ENCODE peak calls at places on chromosomes 5 and 9, in five cellular contexts. J is pancreas, B is uterus, O is psoas muscle, K is mammary epithelial cell. H is an unnamed sample.

GRCh38 chr5:89728750-89729149 is 680.8 kb downstream of the CETN3 start:
- DNase-seq in J (no peak), B (peak), O (peak), K (no peak), H (no peak)

GRCh38 chr9:120439147-120439546 is 140.8 kb downstream of the CDK5RAP2 start:
- DNase-seq in J (no peak), B (no peak), O (no peak), K (peak), H (no peak)

GRCh38 chr9:81604306-81605153 is 84.8 kb downstream of the TLE1 start:
- DNase-seq in J (no peak), B (no peak), O (no peak), K (no peak), H (no peak)

GRCh38 chr5:83608122-83608521 is 112.5 kb downstream of the HAPLN1 start:
- DNase-seq in J (no peak), B (no peak), O (no peak), K (peak), H (peak)

GRCh38 chr9:114321759-114322158 is 1.1 kb upstream of the ORM1 start:
- DNase-seq in J (no peak), B (no peak), O (no peak), K (no peak), H (no peak)

GRCh38 chr9:114621975-114622609 is 11.0 kb downstream of the TMEM268 start:
- DNase-seq in J (no peak), B (no peak), O (no peak), K (peak), H (no peak)

GRCh38 chr5:172444110-172444510 is 10.2 kb downstream of the SH3PXD2B start:
- DNase-seq in J (no peak), B (peak), O (no peak), K (peak), H (no peak)

GRCh38 chr9:38652486-38652885 is 32.1 kb upstream of the ANKRD18A start:
- DNase-seq in J (no peak), B (no peak), O (no peak), K (no peak), H (no peak)

GRCh38 chr5:138725153-138725884 is 27.9 kb upstream of the CTNNA1 start:
- DNase-seq in J (no peak), B (peak), O (peak), K (peak), H (peak)

GRCh38 chr9:113011911-113012381 is at the start of gene ZNF883:
- DNase-seq in J (peak), B (peak), O (peak), K (peak), H (peak)

GRCh38 chr5:87536365-87536764 is 123.6 kb upstream of the CCNH start:
- DNase-seq in J (no peak), B (no peak), O (no peak), K (no peak), H (no peak)

GRCh38 chr5:87539839-87540238 is 127.1 kb upstream of the CCNH start:
- DNase-seq in J (no peak), B (no peak), O (no peak), K (no peak), H (no peak)

GRCh38 chr5:87541668-87542067 is 128.9 kb upstream of the CCNH start:
- DNase-seq in J (no peak), B (no peak), O (no peak), K (no peak), H (no peak)

DNA sequence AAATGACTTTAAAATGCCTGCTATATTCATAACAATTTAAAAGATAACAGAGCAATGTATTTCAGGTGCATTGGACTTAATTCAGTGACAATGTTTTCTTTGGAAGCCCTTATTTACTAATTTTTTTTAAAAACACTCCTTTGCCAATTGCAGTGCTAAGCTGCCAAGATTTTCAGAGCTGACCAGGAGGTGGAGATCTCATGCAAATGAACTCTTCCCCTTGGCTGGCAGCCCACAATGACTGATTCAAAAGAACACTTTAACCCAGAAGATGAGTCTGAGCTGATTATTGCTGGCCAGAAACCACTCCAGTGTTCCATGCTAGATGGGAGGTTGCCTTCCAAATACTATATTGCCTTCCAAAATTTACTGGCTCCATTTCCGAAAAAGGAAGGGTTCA is 128.3 kb upstream of the CCNH start:
- DNase-seq in J (no peak), B (peak), O (peak), K (peak), H (peak)
- TF ChIP-seq CTCF in J (no peak), B (no peak), O (no peak), K (peak), H (peak)

GRCh38 chr9:89481161-89481915 is 16.6 kb downstream of the SEMA4D start:
- DNase-seq in J (peak), B (no peak), O (no peak), K (no peak), H (no peak)

GRCh38 chr9:89477811-89478583 is 19.9 kb downstream of the SEMA4D start:
- DNase-seq in J (peak), B (peak), O (no peak), K (peak), H (no peak)

GRCh38 chr9:89477395-89477794 is 20.5 kb downstream of the SEMA4D start:
- DNase-seq in J (peak), B (no peak), O (no peak), K (no peak), H (no peak)

GRCh38 chr9:89476546-89476945 is 21.4 kb downstream of the SEMA4D start:
- DNase-seq in J (peak), B (no peak), O (no peak), K (no peak), H (no peak)

DNA sequence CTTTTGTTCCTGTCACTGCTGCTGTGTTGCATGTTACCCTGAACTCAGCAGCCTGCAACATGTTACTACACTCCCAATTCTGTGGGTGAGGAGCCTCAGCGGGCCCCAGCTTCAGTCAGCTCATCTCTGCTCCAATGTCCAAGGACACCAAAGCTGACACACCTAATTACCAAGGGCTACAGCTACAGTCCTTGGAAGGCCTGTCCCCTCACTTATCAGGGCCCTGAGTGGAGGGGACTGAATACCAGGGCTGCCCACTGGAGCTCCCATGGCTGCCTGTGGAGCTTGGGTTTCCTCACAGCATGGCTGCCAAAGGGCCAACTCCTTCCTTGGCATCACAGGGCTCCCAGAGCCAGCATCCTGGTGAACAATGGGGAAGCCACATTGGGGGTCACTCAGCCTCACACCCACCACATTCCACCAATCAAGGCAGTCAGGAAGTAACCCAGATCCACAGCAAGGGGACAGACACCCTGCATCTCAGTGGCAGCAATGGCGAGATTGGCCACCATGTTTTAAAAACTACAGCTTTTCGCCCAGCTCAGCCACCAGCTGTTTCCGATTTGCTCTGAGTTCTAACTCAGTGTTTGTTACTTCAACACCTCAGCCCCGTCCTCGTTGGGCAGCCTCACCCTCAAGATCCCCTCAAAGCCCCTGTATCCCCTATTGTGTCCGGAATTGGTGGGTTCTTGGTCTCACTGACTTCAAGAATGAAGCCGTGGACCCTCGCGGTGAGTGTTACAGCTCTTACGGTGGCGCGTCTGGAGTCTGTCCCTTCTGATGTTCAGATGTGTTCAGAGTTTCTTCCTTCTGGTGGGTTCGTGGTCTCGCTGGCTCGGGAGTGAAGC is 18.9 kb downstream of the SEMA4D start:
- DNase-seq in J (peak), B (no peak), O (no peak), K (no peak), H (no peak)
- H3K4me3 ChIP-seq in J (no peak), B (no peak), O (no peak), K (no peak), H (no peak)

DNA sequence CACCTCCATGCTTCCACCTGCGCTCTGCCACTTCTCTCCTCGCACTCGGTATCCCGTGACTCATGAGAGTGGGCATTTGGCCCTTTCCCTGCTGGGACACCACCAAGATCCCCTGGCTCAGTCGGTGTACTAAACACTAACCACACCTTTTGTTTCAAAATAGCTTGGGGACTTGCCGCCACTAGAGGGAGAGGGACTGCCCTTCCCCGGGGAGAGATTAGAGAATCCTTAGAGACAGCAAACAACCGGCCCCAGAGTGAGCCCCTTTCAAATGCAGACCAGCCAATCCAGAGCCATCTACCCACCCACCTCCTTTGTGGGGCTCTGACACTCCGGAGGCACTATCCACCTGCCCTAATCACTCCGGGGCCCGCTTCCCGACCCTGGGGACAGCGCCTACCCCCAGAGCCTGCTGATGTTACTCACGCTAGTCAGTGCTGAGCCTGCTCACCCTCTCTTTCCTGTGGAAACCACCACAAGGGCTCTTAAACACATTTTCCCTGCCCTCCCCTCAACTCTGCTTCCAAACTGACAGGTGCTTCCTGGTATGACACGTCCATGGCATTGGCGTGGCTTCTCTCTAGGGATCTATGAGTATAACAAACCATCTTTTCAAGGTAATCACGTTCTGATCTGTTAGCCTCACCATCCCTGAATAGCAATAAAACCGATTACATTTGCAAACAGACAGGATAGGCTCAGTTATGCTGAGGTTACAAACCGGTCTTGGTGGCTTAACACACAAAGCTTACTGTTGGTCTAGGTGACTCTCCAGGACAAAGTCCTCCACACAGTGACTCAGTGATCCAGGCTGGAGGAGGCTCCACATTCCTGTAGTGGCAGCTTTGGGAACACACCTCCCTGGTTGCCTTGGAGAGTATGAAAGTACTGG is 180.1 kb upstream of the MVB12B start:
- DNase-seq in J (no peak), B (no peak), O (no peak), K (no peak), H (no peak)
- TF ChIP-seq CTCF in J (no peak), B (no peak), O (no peak), K (peak), H (no peak)

DNA sequence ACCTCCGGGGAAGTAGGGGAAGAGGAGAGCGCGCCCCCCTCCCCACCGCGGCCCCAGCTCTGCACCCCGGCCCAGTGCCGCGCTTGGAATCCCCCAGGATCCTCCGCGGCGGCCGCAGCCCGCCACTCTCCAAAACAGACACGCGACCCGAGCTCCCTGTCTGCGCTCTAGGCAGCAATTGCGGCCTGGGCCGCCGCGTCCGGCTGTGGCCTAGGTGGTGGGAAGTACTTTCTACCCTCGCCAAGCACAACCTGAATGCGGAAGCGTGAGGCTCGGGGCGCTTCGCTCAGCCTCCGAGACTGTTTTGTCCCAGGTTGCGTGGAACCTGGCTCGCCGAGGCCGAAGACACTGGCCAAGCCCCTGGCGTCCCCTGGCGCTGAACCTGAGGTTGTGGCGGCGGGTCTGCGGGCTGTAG is 3.3 kb upstream of the FOXB2 start:
- DNase-seq in J (no peak), B (no peak), O (no peak), K (no peak), H (no peak)
- H3K4me3 ChIP-seq in J (no peak), B (no peak), O (peak), K (no peak), H (no peak)

GRCh38 chr5:149151717-149152116 is 10.4 kb downstream of the ABLIM3 start:
- DNase-seq in J (no peak), B (no peak), O (no peak), K (no peak), H (no peak)
- TF ChIP-seq CTCF in J (no peak), B (no peak), O (no peak), K (peak), H (no peak)

DNA sequence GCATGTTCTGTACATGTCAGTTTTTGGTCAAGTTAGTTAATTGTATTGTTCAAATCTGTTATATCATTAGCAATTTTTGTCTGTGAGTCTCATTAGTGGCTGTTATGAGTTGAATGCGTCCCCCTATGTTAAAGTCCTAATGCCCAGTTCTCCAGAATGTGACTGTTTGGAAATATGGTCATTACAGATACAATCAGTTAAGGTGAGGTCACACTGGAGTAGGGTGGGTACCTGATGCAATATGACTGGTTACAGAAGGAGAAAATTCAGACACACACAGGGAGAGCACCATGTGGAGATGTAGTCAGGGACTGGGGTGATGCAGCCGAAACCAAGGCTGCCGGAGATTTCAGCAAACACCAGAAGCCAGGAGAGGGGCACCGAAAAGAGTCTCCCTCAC is 15.1 kb downstream of the NMRK1 start:
- DNase-seq in J (no peak), B (no peak), O (no peak), K (no peak), H (no peak)
- H3K4me3 ChIP-seq in J (no peak), B (no peak), O (no peak), K (no peak), H (no peak)